ENCODE peak calls at places on chromosomes 12 and 14, in four cellular contexts. H is stimulated activated CD4-positive, alpha-beta T cell treated with anti-CD3 and anti-CD28 coated beads, TNF-alpha, amount 100 ng/mL, for 1 hour; U is A172; S is fibroblast of mammary gland. J is an unnamed sample.
A peak's percentile ranks its signal among the peaks of the same experiment; 100 is the strongest.

GRCh38 chr12:116455540-116456306 is 103.5 kb upstream of the MAP1LC3B2 start:
- DNase-seq in H (no peak), U (peak; percentile 87), S (peak; percentile 98), J (no peak)

GRCh38 chr12:46671102-46671501 is 154.7 kb downstream of the SLC38A4 start:
- DNase-seq in H (no peak), U (no peak), S (no peak), J (no peak)

GRCh38 chr14:106872619-106873446 is 1346.5 kb downstream of the TMEM121 start:
- DNase-seq in H (peak; percentile 86), U (peak; percentile 45), S (peak; percentile 14), J (peak; percentile 76)

GRCh38 chr12:118356809-118357326 is 15.8 kb downstream of the TAOK3 start:
- DNase-seq in H (no peak), U (no peak), S (peak; percentile 92), J (no peak)

GRCh38 chr14:32720927-32721326 is 217.8 kb upstream of the NPAS3 start:
- DNase-seq in H (no peak), U (no peak), S (peak; percentile 36), J (no peak)

GRCh38 chr12:3061129-3061857 is 15.9 kb upstream of the TSPAN9 start:
- DNase-seq in H (no peak), U (peak; percentile 25), S (peak; percentile 68), J (no peak)

GRCh38 chr12:108457006-108457733 is 57.9 kb upstream of the FICD start:
- DNase-seq in H (no peak), U (peak; percentile 51), S (peak; percentile 57), J (no peak)

GRCh38 chr12:123028475-123028874 is 48.0 kb downstream of the ARL6IP4 start:
- DNase-seq in H (no peak), U (no peak), S (no peak), J (no peak)

GRCh38 chr12:3928538-3929220 is 55.5 kb upstream of the PARP11 start:
- DNase-seq in H (no peak), U (no peak), S (no peak), J (no peak)

GRCh38 chr12:57377103-57377840 is 53.6 kb downstream of the R3HDM2 start:
- DNase-seq in H (no peak), U (no peak), S (no peak), J (no peak)

GRCh38 chr14:106564058-106564643 is 1037.8 kb downstream of the TMEM121 start:
- DNase-seq in H (peak; percentile 51), U (no peak), S (no peak), J (peak; percentile 53)

GRCh38 chr12:22334696-22335290 is at the start of gene ST8SIA1:
- DNase-seq in H (peak; percentile 41), U (peak; percentile 13), S (peak; percentile 8), J (no peak)

GRCh38 chr12:68319988-68320623 is 12.1 kb downstream of the MDM1 start:
- DNase-seq in H (no peak), U (peak; percentile 8), S (peak; percentile 92), J (no peak)

GRCh38 chr12:109120095-109120494 is 3.7 kb downstream of the ACACB start:
- DNase-seq in H (no peak), U (no peak), S (no peak), J (no peak)

GRCh38 chr14:96150214-96150613 is 54.4 kb upstream of the BDKRB2 start:
- DNase-seq in H (no peak), U (no peak), S (no peak), J (no peak)

GRCh38 chr14:50985816-50986396 is 41.6 kb upstream of the PYGL start:
- DNase-seq in H (no peak), U (no peak), S (no peak), J (no peak)

GRCh38 chr12:51076235-51076930 is 7.0 kb downstream of the CSRNP2 start:
- DNase-seq in H (no peak), U (no peak), S (no peak), J (no peak)